ENCODE peak calls at places on chromosomes 5 and 9, in four cellular contexts. J is neural crest cell, C is AG09309, Z is lower leg skin. H is an unnamed sample.

GRCh38 chr5:134224905-134225779 is 731 bp downstream of the PPP2CA start:
- DNase-seq in J (peak; percentile 68), C (no peak), Z (peak; percentile 30), H (peak; percentile 90)

GRCh38 chr5:147552897-147553296 is 43.0 kb upstream of the DPYSL3 start:
- DNase-seq in J (no peak), C (no peak), Z (no peak), H (no peak)

GRCh38 chr5:168047669-168048111 is 243.8 kb upstream of the WWC1 start:
- DNase-seq in J (no peak), C (no peak), Z (no peak), H (no peak)

GRCh38 chr5:143134269-143134668 is 269.2 kb downstream of the NR3C1 start:
- DNase-seq in J (no peak), C (no peak), Z (no peak), H (no peak)

GRCh38 chr5:75601996-75602395 is 9.3 kb upstream of the ANKDD1B start:
- DNase-seq in J (no peak), C (no peak), Z (no peak), H (no peak)

GRCh38 chr5:32261198-32261597 is 51.5 kb downstream of the MTMR12 start:
- DNase-seq in J (no peak), C (no peak), Z (no peak), H (no peak)

GRCh38 chr5:59608745-59609144 is 284.8 kb downstream of the PDE4D start:
- DNase-seq in J (no peak), C (no peak), Z (no peak), H (no peak)

GRCh38 chr9:137462396-137463193 is 3.5 kb upstream of the NSMF start:
- DNase-seq in J (no peak), C (no peak), Z (no peak), H (no peak)

GRCh38 chr5:150317048-150318003 is 14.6 kb upstream of the ARSI start:
- DNase-seq in J (peak; percentile 30), C (peak; percentile 52), Z (no peak), H (no peak)

GRCh38 chr5:124580925-124581821 is 165.3 kb downstream of the ZNF608 start:
- DNase-seq in J (peak; percentile 43), C (no peak), Z (no peak), H (no peak)

GRCh38 chr5:69046375-69046957 is 47.3 kb upstream of the SLC30A5 start:
- DNase-seq in J (no peak), C (no peak), Z (no peak), H (no peak)

GRCh38 chr5:151886741-151887261 is 37.9 kb downstream of the GLRA1 start:
- DNase-seq in J (no peak), C (no peak), Z (no peak), H (no peak)

GRCh38 chr9:124270504-124271335 is 13.0 kb downstream of the NEK6 start:
- DNase-seq in J (no peak), C (no peak), Z (peak; percentile 56), H (no peak)

GRCh38 chr9:107484117-107484723 is 5.3 kb downstream of the KLF4 start:
- DNase-seq in J (peak; percentile 18), C (peak; percentile 66), Z (peak; percentile 51), H (no peak)

GRCh38 chr5:110612778-110613396 is 113.6 kb downstream of the TMEM232 start:
- DNase-seq in J (no peak), C (no peak), Z (no peak), H (no peak)

GRCh38 chr9:35659340-35659739 is 1.2 kb downstream of the CCDC107 start:
- DNase-seq in J (no peak), C (no peak), Z (no peak), H (no peak)

GRCh38 chr9:6015278-6016157 is at the start of gene RANBP6:
- DNase-seq in J (peak; percentile 80), C (no peak), Z (peak; percentile 91), H (peak; percentile 95)

GRCh38 chr5:53422539-53422938 is 57.9 kb upstream of the FST start:
- DNase-seq in J (no peak), C (peak; percentile 78), Z (no peak), H (no peak)

GRCh38 chr5:78899922-78900362 is 85.2 kb downstream of the ARSB start:
- DNase-seq in J (peak; percentile 14), C (no peak), Z (no peak), H (no peak)

GRCh38 chr9:129030191-129030590 is 2.1 kb upstream of the SH3GLB2 start:
- DNase-seq in J (no peak), C (no peak), Z (no peak), H (no peak)

GRCh38 chr5:176608937-176609723 is 826 bp downstream of the GPRIN1 start:
- DNase-seq in J (peak; percentile 45), C (no peak), Z (no peak), H (peak; percentile 81)

GRCh38 chr5:14696851-14697250 is 32.3 kb downstream of the OTULIN start:
- DNase-seq in J (no peak), C (no peak), Z (no peak), H (no peak)
- TF ChIP-seq CTCF in J (no peak), C (no peak), Z (no peak), H (no peak)

GRCh38 chr9:96567203-96567700 is 52.4 kb downstream of the CDC14B start:
- DNase-seq in J (no peak), C (no peak), Z (no peak), H (no peak)
- TF ChIP-seq CTCF in J (no peak), C (no peak), Z (no peak), H (no peak)

GRCh38 chr5:14009575-14009974 is 65.1 kb upstream of the DNAH5 start:
- DNase-seq in J (no peak), C (no peak), Z (no peak), H (no peak)

GRCh38 chr5:14008819-14009311 is 64.4 kb upstream of the DNAH5 start:
- DNase-seq in J (no peak), C (no peak), Z (no peak), H (no peak)

GRCh38 chr5:14006823-14007510 is 62.5 kb upstream of the DNAH5 start:
- DNase-seq in J (no peak), C (no peak), Z (peak; percentile 39), H (no peak)

GRCh38 chr5:14016549-14016948 is 72.1 kb upstream of the DNAH5 start:
- DNase-seq in J (no peak), C (no peak), Z (no peak), H (no peak)

GRCh38 chr5:14011089-14012004 is 66.9 kb upstream of the DNAH5 start:
- DNase-seq in J (peak; percentile 81), C (peak; percentile 47), Z (peak; percentile 60), H (peak; percentile 98)
- TF ChIP-seq CTCF in J (peak; percentile 27), C (no peak), Z (no peak), H (peak; percentile 26)

GRCh38 chr9:126939821-126940221 is 25.2 kb downstream of the RALGPS1 start:
- DNase-seq in J (no peak), C (no peak), Z (no peak), H (no peak)
- TF ChIP-seq CTCF in J (no peak), C (no peak), Z (no peak), H (no peak)

GRCh38 chr5:66757219-66757833 is 161.1 kb downstream of the MAST4 start:
- DNase-seq in J (no peak), C (no peak), Z (peak; percentile 35), H (no peak)
- TF ChIP-seq CTCF in J (peak; percentile 83), C (peak; percentile 37), Z (no peak), H (peak; percentile 66)

GRCh38 chr5:132718544-132719312 is 18.6 kb downstream of the KIF3A start:
- DNase-seq in J (no peak), C (no peak), Z (no peak), H (no peak)

DNA sequence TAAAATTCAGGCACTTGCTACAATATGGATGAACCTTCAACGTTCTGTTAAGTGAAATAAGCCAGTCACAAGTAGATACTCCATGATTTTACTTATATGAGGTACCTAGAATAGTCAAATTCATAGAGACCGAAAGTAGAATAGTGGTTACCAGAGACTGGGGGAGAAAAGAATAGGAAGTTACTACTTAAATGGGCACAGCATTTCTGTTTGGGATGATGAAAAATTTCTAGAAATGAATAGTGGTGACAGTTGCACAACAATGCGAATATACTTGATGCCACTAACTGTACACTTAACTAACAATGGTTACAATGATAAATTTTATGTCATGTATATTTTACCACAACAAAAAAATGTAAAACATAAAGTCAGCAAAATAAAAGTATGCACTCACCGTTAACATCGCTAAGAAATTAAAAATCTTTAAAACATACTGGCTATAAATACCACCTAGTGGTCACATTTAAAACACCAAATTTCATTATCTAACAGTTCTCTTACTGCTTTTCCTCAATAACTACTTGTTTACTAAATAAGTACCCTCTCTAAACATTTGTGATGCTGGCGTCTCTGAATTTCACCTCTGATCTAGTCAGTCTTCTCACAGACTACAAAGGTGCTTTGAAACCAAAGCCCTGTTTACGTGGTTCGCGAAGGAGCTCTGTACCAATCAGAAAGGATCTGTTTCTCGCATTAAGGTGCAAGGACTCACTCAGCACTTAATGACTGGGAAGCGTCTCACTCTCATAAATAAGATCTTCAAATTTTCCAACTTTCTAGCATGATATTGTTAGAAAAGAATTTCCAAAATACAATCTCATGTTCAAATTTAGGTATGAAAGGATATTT is 22.7 kb downstream of the KIF3A start:
- DNase-seq in J (no peak), C (no peak), Z (no peak), H (no peak)
- TF ChIP-seq CTCF in J (peak; percentile 66), C (peak; percentile 25), Z (no peak), H (peak; percentile 61)

GRCh38 chr9:12554636-12555035 is 138.5 kb upstream of the TYRP1 start:
- DNase-seq in J (no peak), C (no peak), Z (no peak), H (no peak)
- TF ChIP-seq CTCF in J (peak; percentile 52), C (peak; percentile 7), Z (no peak), H (peak; percentile 57)

DNA sequence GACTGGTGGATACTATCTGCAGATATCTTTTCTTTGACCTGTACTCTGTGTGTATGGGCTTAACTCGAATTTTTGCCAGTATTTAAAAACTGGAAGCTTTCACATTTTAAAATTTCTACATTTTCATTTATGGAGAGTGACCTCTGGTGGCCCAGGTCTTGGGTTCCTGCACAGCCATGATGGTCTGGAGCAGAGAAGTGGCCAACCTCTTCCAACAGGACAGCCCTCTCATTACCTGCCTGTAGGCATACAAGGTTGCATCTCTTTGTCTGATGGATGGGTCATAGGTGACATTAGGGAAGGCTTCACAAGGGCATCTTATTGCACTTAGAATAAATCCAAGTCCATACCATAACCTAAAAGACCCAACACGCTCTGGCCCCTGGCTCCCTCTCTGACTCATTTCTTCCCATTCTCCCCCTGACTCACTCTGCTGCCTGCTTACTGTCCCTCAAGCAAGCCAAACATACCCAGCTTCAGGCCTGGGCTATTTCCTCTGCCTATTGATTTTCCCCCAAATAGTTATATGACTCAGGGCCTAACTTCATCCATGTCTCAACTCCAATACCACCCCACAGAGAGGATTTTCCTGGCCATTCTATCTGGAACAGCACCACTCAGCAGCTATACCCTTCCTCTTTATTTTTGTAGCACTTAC is 113.3 kb upstream of the SLC1A3 start:
- DNase-seq in J (no peak), C (no peak), Z (no peak), H (no peak)
- TF ChIP-seq CTCF in J (no peak), C (no peak), Z (no peak), H (no peak)